ENCODE peak calls at places on chromosomes 16 and 17, in ten cellular contexts. One of them, this sample, is unnamed.

GRCh38 chr17:56172517-56172982 is 19.3 kb downstream of the ANKFN1 start:
- DNase-seq in GM12865: no peak
- DNase-seq in EL: peak; percentile 42
- DNase-seq in activated naive CD8-positive, alpha-beta T cell treated with anti-CD3 and anti-CD28 coated beads for 36 hours: no peak
- DNase-seq in C1 segment of cervical spinal cord: peak; percentile 55
- DNase-seq in activated CD4-positive, CD25-positive, alpha-beta regulatory T cell: no peak
- DNase-seq in stimulated activated CD4-positive, alpha-beta T cell treated with anti-CD3 and anti-CD28 coated beads, Interleukin-1b, Interleukin-23, amount 100 ng/mL, for 4 hours: no peak
- DNase-seq in AG04449: no peak
- DNase-seq in hypothalamus: no peak
- DNase-seq in kidney tubule cell: no peak
- DNase-seq in this sample: peak; percentile 91

GRCh38 chr17:61338000-61338864 is 61.4 kb upstream of the TBX2 start:
- DNase-seq in stimulated activated CD4-positive, alpha-beta T cell treated with anti-CD3 and anti-CD28 coated beads, Interleukin-1b, Interleukin-23, amount 100 ng/mL, for 4 hours: no peak
- DNase-seq in activated CD4-positive, CD25-positive, alpha-beta regulatory T cell: no peak
- DNase-seq in EL: peak; percentile 96
- DNase-seq in GM12865: no peak
- DNase-seq in AG04449: peak; percentile 46
- DNase-seq in activated naive CD8-positive, alpha-beta T cell treated with anti-CD3 and anti-CD28 coated beads for 36 hours: no peak
- DNase-seq in hypothalamus: no peak
- DNase-seq in C1 segment of cervical spinal cord: no peak
- DNase-seq in kidney tubule cell: peak; percentile 88
- DNase-seq in this sample: no peak

GRCh38 chr17:17675925-17676534 is 5.2 kb upstream of the RAI1 start:
- DNase-seq in kidney tubule cell: peak; percentile 77
- DNase-seq in activated naive CD8-positive, alpha-beta T cell treated with anti-CD3 and anti-CD28 coated beads for 36 hours: no peak
- DNase-seq in hypothalamus: no peak
- DNase-seq in activated CD4-positive, CD25-positive, alpha-beta regulatory T cell: no peak
- DNase-seq in EL: peak; percentile 35
- DNase-seq in stimulated activated CD4-positive, alpha-beta T cell treated with anti-CD3 and anti-CD28 coated beads, Interleukin-1b, Interleukin-23, amount 100 ng/mL, for 4 hours: no peak
- DNase-seq in C1 segment of cervical spinal cord: no peak
- DNase-seq in GM12865: peak; percentile 85
- DNase-seq in AG04449: no peak
- DNase-seq in this sample: no peak

GRCh38 chr16:27235938-27236245 is 32.6 kb downstream of the KDM8 start:
- DNase-seq in hypothalamus: no peak
- DNase-seq in C1 segment of cervical spinal cord: no peak
- DNase-seq in activated naive CD8-positive, alpha-beta T cell treated with anti-CD3 and anti-CD28 coated beads for 36 hours: peak; percentile 40
- DNase-seq in GM12865: no peak
- DNase-seq in kidney tubule cell: no peak
- DNase-seq in activated CD4-positive, CD25-positive, alpha-beta regulatory T cell: no peak
- DNase-seq in stimulated activated CD4-positive, alpha-beta T cell treated with anti-CD3 and anti-CD28 coated beads, Interleukin-1b, Interleukin-23, amount 100 ng/mL, for 4 hours: no peak
- DNase-seq in EL: no peak
- DNase-seq in AG04449: no peak
- DNase-seq in this sample: no peak

GRCh38 chr17:27458524-27458908 is 2.3 kb downstream of the KSR1 start:
- DNase-seq in activated CD4-positive, CD25-positive, alpha-beta regulatory T cell: no peak
- DNase-seq in hypothalamus: no peak
- DNase-seq in C1 segment of cervical spinal cord: no peak
- DNase-seq in AG04449: no peak
- DNase-seq in EL: no peak
- DNase-seq in activated naive CD8-positive, alpha-beta T cell treated with anti-CD3 and anti-CD28 coated beads for 36 hours: no peak
- DNase-seq in kidney tubule cell: no peak
- DNase-seq in stimulated activated CD4-positive, alpha-beta T cell treated with anti-CD3 and anti-CD28 coated beads, Interleukin-1b, Interleukin-23, amount 100 ng/mL, for 4 hours: no peak
- DNase-seq in GM12865: no peak
- DNase-seq in this sample: no peak

GRCh38 chr16:56226187-56226586 is 34.9 kb downstream of the GNAO1 start:
- DNase-seq in EL: no peak
- DNase-seq in AG04449: no peak
- DNase-seq in C1 segment of cervical spinal cord: no peak
- DNase-seq in GM12865: no peak
- DNase-seq in hypothalamus: no peak
- DNase-seq in activated CD4-positive, CD25-positive, alpha-beta regulatory T cell: no peak
- DNase-seq in activated naive CD8-positive, alpha-beta T cell treated with anti-CD3 and anti-CD28 coated beads for 36 hours: no peak
- DNase-seq in stimulated activated CD4-positive, alpha-beta T cell treated with anti-CD3 and anti-CD28 coated beads, Interleukin-1b, Interleukin-23, amount 100 ng/mL, for 4 hours: no peak
- DNase-seq in kidney tubule cell: no peak
- DNase-seq in this sample: no peak

GRCh38 chr17:74945543-74945942 is 9.8 kb downstream of the OTOP3 start:
- DNase-seq in hypothalamus: no peak
- DNase-seq in EL: no peak
- DNase-seq in activated CD4-positive, CD25-positive, alpha-beta regulatory T cell: no peak
- DNase-seq in GM12865: peak; percentile 79
- DNase-seq in AG04449: no peak
- DNase-seq in C1 segment of cervical spinal cord: no peak
- DNase-seq in kidney tubule cell: no peak
- DNase-seq in activated naive CD8-positive, alpha-beta T cell treated with anti-CD3 and anti-CD28 coated beads for 36 hours: no peak
- DNase-seq in stimulated activated CD4-positive, alpha-beta T cell treated with anti-CD3 and anti-CD28 coated beads, Interleukin-1b, Interleukin-23, amount 100 ng/mL, for 4 hours: no peak
- DNase-seq in this sample: no peak

GRCh38 chr17:40316571-40317344 is 7.8 kb downstream of the RARA start:
- DNase-seq in activated naive CD8-positive, alpha-beta T cell treated with anti-CD3 and anti-CD28 coated beads for 36 hours: no peak
- DNase-seq in AG04449: no peak
- DNase-seq in kidney tubule cell: peak; percentile 81
- DNase-seq in C1 segment of cervical spinal cord: no peak
- DNase-seq in activated CD4-positive, CD25-positive, alpha-beta regulatory T cell: no peak
- DNase-seq in stimulated activated CD4-positive, alpha-beta T cell treated with anti-CD3 and anti-CD28 coated beads, Interleukin-1b, Interleukin-23, amount 100 ng/mL, for 4 hours: no peak
- DNase-seq in GM12865: no peak
- DNase-seq in hypothalamus: no peak
- DNase-seq in EL: peak; percentile 90
- DNase-seq in this sample: no peak

GRCh38 chr17:40596261-40596919 is 31.1 kb upstream of the CCR7 start:
- DNase-seq in kidney tubule cell: peak; percentile 52
- DNase-seq in EL: no peak
- DNase-seq in activated CD4-positive, CD25-positive, alpha-beta regulatory T cell: no peak
- DNase-seq in GM12865: peak; percentile 54
- DNase-seq in AG04449: no peak
- DNase-seq in stimulated activated CD4-positive, alpha-beta T cell treated with anti-CD3 and anti-CD28 coated beads, Interleukin-1b, Interleukin-23, amount 100 ng/mL, for 4 hours: no peak
- DNase-seq in activated naive CD8-positive, alpha-beta T cell treated with anti-CD3 and anti-CD28 coated beads for 36 hours: peak; percentile 55
- DNase-seq in C1 segment of cervical spinal cord: no peak
- DNase-seq in hypothalamus: no peak
- DNase-seq in this sample: peak; percentile 47

GRCh38 chr17:75151893-75152292 is 2.4 kb downstream of the JPT1 start:
- DNase-seq in activated naive CD8-positive, alpha-beta T cell treated with anti-CD3 and anti-CD28 coated beads for 36 hours: no peak
- DNase-seq in AG04449: no peak
- DNase-seq in GM12865: no peak
- DNase-seq in kidney tubule cell: no peak
- DNase-seq in EL: no peak
- DNase-seq in stimulated activated CD4-positive, alpha-beta T cell treated with anti-CD3 and anti-CD28 coated beads, Interleukin-1b, Interleukin-23, amount 100 ng/mL, for 4 hours: no peak
- DNase-seq in C1 segment of cervical spinal cord: no peak
- DNase-seq in activated CD4-positive, CD25-positive, alpha-beta regulatory T cell: no peak
- DNase-seq in hypothalamus: no peak
- DNase-seq in this sample: no peak

GRCh38 chr16:31382485-31383161 is 10.5 kb upstream of the ITGAD start:
- DNase-seq in activated naive CD8-positive, alpha-beta T cell treated with anti-CD3 and anti-CD28 coated beads for 36 hours: peak; percentile 64
- DNase-seq in stimulated activated CD4-positive, alpha-beta T cell treated with anti-CD3 and anti-CD28 coated beads, Interleukin-1b, Interleukin-23, amount 100 ng/mL, for 4 hours: peak; percentile 27
- DNase-seq in hypothalamus: peak; percentile 14
- DNase-seq in AG04449: no peak
- DNase-seq in EL: peak; percentile 51
- DNase-seq in C1 segment of cervical spinal cord: no peak
- DNase-seq in activated CD4-positive, CD25-positive, alpha-beta regulatory T cell: peak; percentile 23
- DNase-seq in kidney tubule cell: peak; percentile 46
- DNase-seq in GM12865: peak; percentile 74
- DNase-seq in this sample: no peak

GRCh38 chr17:62718420-62718819 is 89.7 kb downstream of the MARCHF10 start:
- DNase-seq in activated CD4-positive, CD25-positive, alpha-beta regulatory T cell: no peak
- DNase-seq in C1 segment of cervical spinal cord: no peak
- DNase-seq in AG04449: no peak
- DNase-seq in activated naive CD8-positive, alpha-beta T cell treated with anti-CD3 and anti-CD28 coated beads for 36 hours: no peak
- DNase-seq in EL: peak; percentile 81
- DNase-seq in hypothalamus: no peak
- DNase-seq in kidney tubule cell: peak; percentile 91
- DNase-seq in stimulated activated CD4-positive, alpha-beta T cell treated with anti-CD3 and anti-CD28 coated beads, Interleukin-1b, Interleukin-23, amount 100 ng/mL, for 4 hours: no peak
- DNase-seq in GM12865: no peak
- DNase-seq in this sample: no peak

GRCh38 chr16:12456355-12456754 is 347.3 kb downstream of the CPPED1 start:
- DNase-seq in EL: no peak
- DNase-seq in hypothalamus: no peak
- DNase-seq in activated CD4-positive, CD25-positive, alpha-beta regulatory T cell: no peak
- DNase-seq in GM12865: no peak
- DNase-seq in C1 segment of cervical spinal cord: no peak
- DNase-seq in activated naive CD8-positive, alpha-beta T cell treated with anti-CD3 and anti-CD28 coated beads for 36 hours: no peak
- DNase-seq in stimulated activated CD4-positive, alpha-beta T cell treated with anti-CD3 and anti-CD28 coated beads, Interleukin-1b, Interleukin-23, amount 100 ng/mL, for 4 hours: no peak
- DNase-seq in kidney tubule cell: no peak
- DNase-seq in AG04449: no peak
- DNase-seq in this sample: no peak

GRCh38 chr17:199195-199604 is 17.8 kb upstream of the DOC2B start:
- DNase-seq in hypothalamus: no peak
- DNase-seq in GM12865: no peak
- DNase-seq in EL: peak; percentile 12
- DNase-seq in C1 segment of cervical spinal cord: no peak
- DNase-seq in kidney tubule cell: no peak
- DNase-seq in activated CD4-positive, CD25-positive, alpha-beta regulatory T cell: no peak
- DNase-seq in stimulated activated CD4-positive, alpha-beta T cell treated with anti-CD3 and anti-CD28 coated beads, Interleukin-1b, Interleukin-23, amount 100 ng/mL, for 4 hours: no peak
- DNase-seq in activated naive CD8-positive, alpha-beta T cell treated with anti-CD3 and anti-CD28 coated beads for 36 hours: no peak
- DNase-seq in AG04449: peak; percentile 2
- DNase-seq in this sample: no peak

GRCh38 chr16:58280846-58281301 is 14.0 kb downstream of the PRSS54 start:
- DNase-seq in activated naive CD8-positive, alpha-beta T cell treated with anti-CD3 and anti-CD28 coated beads for 36 hours: no peak
- DNase-seq in kidney tubule cell: peak; percentile 23
- DNase-seq in stimulated activated CD4-positive, alpha-beta T cell treated with anti-CD3 and anti-CD28 coated beads, Interleukin-1b, Interleukin-23, amount 100 ng/mL, for 4 hours: no peak
- DNase-seq in GM12865: no peak
- DNase-seq in hypothalamus: no peak
- DNase-seq in AG04449: no peak
- DNase-seq in activated CD4-positive, CD25-positive, alpha-beta regulatory T cell: no peak
- DNase-seq in EL: peak; percentile 21
- DNase-seq in C1 segment of cervical spinal cord: no peak
- DNase-seq in this sample: no peak

GRCh38 chr16:17780181-17780580 is 309.4 kb upstream of the XYLT1 start:
- DNase-seq in C1 segment of cervical spinal cord: no peak
- DNase-seq in EL: no peak
- DNase-seq in hypothalamus: no peak
- DNase-seq in stimulated activated CD4-positive, alpha-beta T cell treated with anti-CD3 and anti-CD28 coated beads, Interleukin-1b, Interleukin-23, amount 100 ng/mL, for 4 hours: no peak
- DNase-seq in AG04449: no peak
- DNase-seq in activated CD4-positive, CD25-positive, alpha-beta regulatory T cell: no peak
- DNase-seq in kidney tubule cell: no peak
- DNase-seq in activated naive CD8-positive, alpha-beta T cell treated with anti-CD3 and anti-CD28 coated beads for 36 hours: no peak
- DNase-seq in GM12865: no peak
- DNase-seq in this sample: no peak

GRCh38 chr17:60971515-60972369 is 294.1 kb downstream of the BCAS3 start:
- DNase-seq in activated CD4-positive, CD25-positive, alpha-beta regulatory T cell: no peak
- DNase-seq in activated naive CD8-positive, alpha-beta T cell treated with anti-CD3 and anti-CD28 coated beads for 36 hours: peak; percentile 17
- DNase-seq in hypothalamus: no peak
- DNase-seq in AG04449: peak; percentile 14
- DNase-seq in stimulated activated CD4-positive, alpha-beta T cell treated with anti-CD3 and anti-CD28 coated beads, Interleukin-1b, Interleukin-23, amount 100 ng/mL, for 4 hours: peak; percentile 9
- DNase-seq in C1 segment of cervical spinal cord: no peak
- DNase-seq in kidney tubule cell: peak; percentile 54
- DNase-seq in EL: peak; percentile 56
- DNase-seq in GM12865: peak; percentile 67
- DNase-seq in this sample: peak; percentile 33

GRCh38 chr16:75341934-75342811 is 90.7 kb upstream of the BCAR1 start:
- DNase-seq in stimulated activated CD4-positive, alpha-beta T cell treated with anti-CD3 and anti-CD28 coated beads, Interleukin-1b, Interleukin-23, amount 100 ng/mL, for 4 hours: no peak
- DNase-seq in GM12865: no peak
- DNase-seq in C1 segment of cervical spinal cord: no peak
- DNase-seq in activated CD4-positive, CD25-positive, alpha-beta regulatory T cell: no peak
- DNase-seq in hypothalamus: no peak
- DNase-seq in EL: peak; percentile 74
- DNase-seq in kidney tubule cell: peak; percentile 84
- DNase-seq in AG04449: no peak
- DNase-seq in activated naive CD8-positive, alpha-beta T cell treated with anti-CD3 and anti-CD28 coated beads for 36 hours: no peak
- DNase-seq in this sample: peak; percentile 60

GRCh38 chr17:69637399-69638165 is 223.1 kb downstream of the MAP2K6 start:
- DNase-seq in GM12865: no peak
- DNase-seq in activated CD4-positive, CD25-positive, alpha-beta regulatory T cell: no peak
- DNase-seq in C1 segment of cervical spinal cord: peak; percentile 39
- DNase-seq in AG04449: peak; percentile 29
- DNase-seq in kidney tubule cell: peak; percentile 74
- DNase-seq in activated naive CD8-positive, alpha-beta T cell treated with anti-CD3 and anti-CD28 coated beads for 36 hours: no peak
- DNase-seq in stimulated activated CD4-positive, alpha-beta T cell treated with anti-CD3 and anti-CD28 coated beads, Interleukin-1b, Interleukin-23, amount 100 ng/mL, for 4 hours: no peak
- DNase-seq in EL: peak; percentile 72
- DNase-seq in hypothalamus: no peak
- DNase-seq in this sample: no peak